ENCODE peak calls at places on chromosomes 3 and 15, in eight cellular contexts. One of them, this sample, is unnamed.
A peak's percentile ranks its signal among the peaks of the same experiment; 100 is the strongest.

GRCh38 chr3:11601446-11602241 is 42.1 kb downstream of the VGLL4 start:
- DNase-seq in aorta: peak; percentile 93
- DNase-seq in stimulated activated CD4-positive, alpha-beta T cell treated with anti-CD3 and anti-CD28 coated beads, TNF-alpha, amount 100 ng/mL, for 24 hours: no peak
- DNase-seq in GM03348: peak; percentile 57
- DNase-seq in CD8-positive, alpha-beta T cell: no peak
- DNase-seq in adrenal gland: no peak
- DNase-seq in ureter: no peak
- DNase-seq in LHCN-M2: peak; percentile 55
- DNase-seq in this sample: peak; percentile 69

GRCh38 chr3:43684944-43685343 is 5.8 kb upstream of the ABHD5 start:
- DNase-seq in aorta: no peak
- DNase-seq in stimulated activated CD4-positive, alpha-beta T cell treated with anti-CD3 and anti-CD28 coated beads, TNF-alpha, amount 100 ng/mL, for 24 hours: no peak
- DNase-seq in GM03348: no peak
- DNase-seq in CD8-positive, alpha-beta T cell: no peak
- DNase-seq in adrenal gland: no peak
- DNase-seq in ureter: no peak
- DNase-seq in LHCN-M2: no peak
- DNase-seq in this sample: no peak

GRCh38 chr3:94522488-94522887 is 459.6 kb downstream of the NSUN3 start:
- DNase-seq in aorta: no peak
- DNase-seq in stimulated activated CD4-positive, alpha-beta T cell treated with anti-CD3 and anti-CD28 coated beads, TNF-alpha, amount 100 ng/mL, for 24 hours: no peak
- DNase-seq in GM03348: no peak
- DNase-seq in CD8-positive, alpha-beta T cell: no peak
- DNase-seq in adrenal gland: no peak
- DNase-seq in ureter: no peak
- DNase-seq in LHCN-M2: no peak
- DNase-seq in this sample: no peak

GRCh38 chr3:69941439-69942176 is 57.9 kb upstream of the SAMMSON start:
- DNase-seq in aorta: no peak
- DNase-seq in stimulated activated CD4-positive, alpha-beta T cell treated with anti-CD3 and anti-CD28 coated beads, TNF-alpha, amount 100 ng/mL, for 24 hours: no peak
- DNase-seq in GM03348: no peak
- DNase-seq in CD8-positive, alpha-beta T cell: no peak
- DNase-seq in adrenal gland: no peak
- DNase-seq in ureter: no peak
- DNase-seq in LHCN-M2: no peak
- DNase-seq in this sample: no peak

GRCh38 chr15:25717116-25717755 is 145.9 kb downstream of the ATP10A start:
- DNase-seq in aorta: peak; percentile 78
- DNase-seq in stimulated activated CD4-positive, alpha-beta T cell treated with anti-CD3 and anti-CD28 coated beads, TNF-alpha, amount 100 ng/mL, for 24 hours: no peak
- DNase-seq in GM03348: peak; percentile 85
- DNase-seq in CD8-positive, alpha-beta T cell: no peak
- DNase-seq in adrenal gland: no peak
- DNase-seq in ureter: no peak
- DNase-seq in LHCN-M2: no peak
- DNase-seq in this sample: no peak

GRCh38 chr3:159604151-159604581 is 384.5 kb upstream of the IL12A start:
- DNase-seq in aorta: no peak
- DNase-seq in stimulated activated CD4-positive, alpha-beta T cell treated with anti-CD3 and anti-CD28 coated beads, TNF-alpha, amount 100 ng/mL, for 24 hours: no peak
- DNase-seq in GM03348: peak; percentile 39
- DNase-seq in CD8-positive, alpha-beta T cell: no peak
- DNase-seq in adrenal gland: no peak
- DNase-seq in ureter: no peak
- DNase-seq in LHCN-M2: peak; percentile 35
- DNase-seq in this sample: no peak

GRCh38 chr3:129081503-129081902 is 20.9 kb downstream of the GP9 start:
- DNase-seq in aorta: no peak
- DNase-seq in stimulated activated CD4-positive, alpha-beta T cell treated with anti-CD3 and anti-CD28 coated beads, TNF-alpha, amount 100 ng/mL, for 24 hours: no peak
- DNase-seq in GM03348: no peak
- DNase-seq in CD8-positive, alpha-beta T cell: no peak
- DNase-seq in adrenal gland: no peak
- DNase-seq in ureter: no peak
- DNase-seq in LHCN-M2: no peak
- DNase-seq in this sample: no peak

GRCh38 chr15:38696120-38696727 is 131.6 kb upstream of the RASGRP1 start:
- DNase-seq in aorta: no peak
- DNase-seq in stimulated activated CD4-positive, alpha-beta T cell treated with anti-CD3 and anti-CD28 coated beads, TNF-alpha, amount 100 ng/mL, for 24 hours: peak; percentile 64
- DNase-seq in GM03348: peak; percentile 68
- DNase-seq in CD8-positive, alpha-beta T cell: peak; percentile 58
- DNase-seq in adrenal gland: no peak
- DNase-seq in ureter: no peak
- DNase-seq in LHCN-M2: peak; percentile 53
- DNase-seq in this sample: no peak

GRCh38 chr15:34616613-34617012 is 33.2 kb upstream of the GOLGA8B start:
- DNase-seq in aorta: no peak
- DNase-seq in stimulated activated CD4-positive, alpha-beta T cell treated with anti-CD3 and anti-CD28 coated beads, TNF-alpha, amount 100 ng/mL, for 24 hours: no peak
- DNase-seq in GM03348: peak; percentile 13
- DNase-seq in CD8-positive, alpha-beta T cell: no peak
- DNase-seq in adrenal gland: no peak
- DNase-seq in ureter: no peak
- DNase-seq in LHCN-M2: peak; percentile 67
- DNase-seq in this sample: no peak

GRCh38 chr15:76871930-76872329 is 33.2 kb downstream of the SCAPER start:
- DNase-seq in aorta: no peak
- DNase-seq in stimulated activated CD4-positive, alpha-beta T cell treated with anti-CD3 and anti-CD28 coated beads, TNF-alpha, amount 100 ng/mL, for 24 hours: no peak
- DNase-seq in GM03348: no peak
- DNase-seq in CD8-positive, alpha-beta T cell: no peak
- DNase-seq in adrenal gland: no peak
- DNase-seq in ureter: no peak
- DNase-seq in LHCN-M2: no peak
- DNase-seq in this sample: no peak

GRCh38 chr3:146345900-146346299 is 95.0 kb upstream of the PLSCR4 start:
- DNase-seq in aorta: no peak
- DNase-seq in stimulated activated CD4-positive, alpha-beta T cell treated with anti-CD3 and anti-CD28 coated beads, TNF-alpha, amount 100 ng/mL, for 24 hours: no peak
- DNase-seq in GM03348: no peak
- DNase-seq in CD8-positive, alpha-beta T cell: no peak
- DNase-seq in adrenal gland: no peak
- DNase-seq in ureter: no peak
- DNase-seq in LHCN-M2: no peak
- DNase-seq in this sample: no peak

GRCh38 chr15:66655997-66656396 is 46.0 kb upstream of the SMAD6 start:
- DNase-seq in aorta: no peak
- DNase-seq in stimulated activated CD4-positive, alpha-beta T cell treated with anti-CD3 and anti-CD28 coated beads, TNF-alpha, amount 100 ng/mL, for 24 hours: no peak
- DNase-seq in GM03348: no peak
- DNase-seq in CD8-positive, alpha-beta T cell: no peak
- DNase-seq in adrenal gland: no peak
- DNase-seq in ureter: no peak
- DNase-seq in LHCN-M2: no peak
- DNase-seq in this sample: no peak

This sample was measured in psoas muscle.